ENCODE peak calls at places on chromosomes 5 and 9, in nine cellular contexts. F is activated CD8-positive, alpha-beta T cell treated with anti-CD3 and anti-CD28 coated beads for 36 hours; Z is GM13976; T is ELR; V is left ventricle myocardium inferior; A is NCI-H524 treated with DMSO at 0.1 percent for 48 hours; J is Daoy; O is stromal cell of bone marrow; R is stimulated activated CD4-positive, alpha-beta T cell treated with anti-CD3 and anti-CD28 coated beads, Interleukin-1b, Interleukin-23, amount 100 ng/mL, for 4 hours. P is an unnamed sample.
A peak's percentile ranks its signal among the peaks of the same experiment; 100 is the strongest.

GRCh38 chr9:15965246-15965745 is 412.5 kb downstream of the CCDC171 start:
- DNase-seq in F (no peak), O (no peak), R (no peak), V (no peak), J (no peak), A (no peak), T (no peak), Z (no peak), P (no peak)

GRCh38 chr9:129394011-129394919 is 216.2 kb upstream of the IER5L start:
- DNase-seq in R (no peak), T (no peak), O (no peak), Z (no peak), V (no peak), F (no peak), A (peak; percentile 49), J (no peak), P (peak; percentile 35)

GRCh38 chr9:94921072-94921471 is 194.6 kb downstream of the AOPEP start:
- DNase-seq in R (no peak), Z (no peak), T (peak; percentile 86), F (no peak), A (no peak), V (no peak), O (no peak), J (peak; percentile 90), P (peak; percentile 87)

GRCh38 chr5:27818888-27819287 is 780.5 kb upstream of the CDH9 start:
- DNase-seq in T (peak; percentile 14), V (no peak), Z (no peak), R (no peak), F (no peak), J (no peak), O (no peak), A (no peak), P (no peak)

GRCh38 chr5:171122372-171122771 is 186.7 kb upstream of the TLX3 start:
- DNase-seq in A (no peak), Z (no peak), F (no peak), V (no peak), J (peak; percentile 37), T (no peak), O (no peak), R (no peak), P (no peak)

GRCh38 chr9:90847971-90848370 is 46.4 kb downstream of the SYK start:
- DNase-seq in Z (no peak), F (no peak), R (no peak), O (no peak), J (no peak), V (no peak), T (no peak), A (no peak), P (no peak)

GRCh38 chr5:23507278-23507685 is at the start of gene PRDM9:
- DNase-seq in J (peak; percentile 34), Z (peak; percentile 21), O (peak; percentile 0), R (peak; percentile 7), A (peak; percentile 91), V (peak; percentile 62), F (peak; percentile 1), T (no peak), P (peak; percentile 84)

GRCh38 chr9:97705354-97705950 is 8.3 kb upstream of the XPA start:
- DNase-seq in T (peak; percentile 25), R (no peak), O (peak; percentile 31), F (no peak), J (peak; percentile 54), Z (no peak), A (no peak), V (no peak), P (no peak)

GRCh38 chr9:106718996-106719395 is 144.0 kb upstream of the ZNF462 start:
- DNase-seq in F (no peak), R (no peak), A (no peak), V (no peak), J (peak; percentile 33), O (no peak), Z (no peak), T (peak; percentile 46), P (no peak)

GRCh38 chr9:98570663-98571440 is 137.9 kb downstream of the GABBR2 start:
- DNase-seq in T (no peak), F (no peak), Z (no peak), R (no peak), J (no peak), V (no peak), O (no peak), A (no peak), P (no peak)

GRCh38 chr9:120882935-120883607 is 6.1 kb upstream of the PHF19 start:
- DNase-seq in V (no peak), O (no peak), J (no peak), Z (no peak), A (no peak), R (no peak), F (no peak), T (no peak), P (no peak)

GRCh38 chr5:34497031-34497808 is 158.9 kb upstream of the RAI14 start:
- DNase-seq in Z (no peak), T (no peak), F (no peak), O (peak; percentile 53), R (no peak), J (no peak), A (no peak), V (peak; percentile 75), P (peak; percentile 91)

GRCh38 chr9:136399176-136400037 is 563 bp downstream of the SNAPC4 start:
- DNase-seq in R (peak; percentile 44), O (no peak), J (peak; percentile 51), Z (peak; percentile 71), F (peak; percentile 48), T (peak; percentile 47), A (no peak), V (no peak), P (no peak)

GRCh38 chr9:81397735-81398381 is 291.5 kb downstream of the TLE1 start:
- DNase-seq in V (no peak), O (no peak), R (no peak), A (no peak), Z (no peak), J (no peak), T (no peak), F (no peak), P (no peak)

GRCh38 chr9:113631811-113632665 is 168.5 kb downstream of the RGS3 start:
- DNase-seq in V (no peak), F (no peak), T (peak; percentile 74), R (no peak), J (no peak), Z (no peak), O (no peak), A (no peak), P (no peak)

GRCh38 chr9:127128341-127129072 is 6.1 kb upstream of the ANGPTL2 start:
- DNase-seq in Z (no peak), F (no peak), T (peak; percentile 41), V (peak; percentile 79), O (peak; percentile 93), J (peak; percentile 19), A (peak; percentile 85), R (no peak), P (peak; percentile 87)

GRCh38 chr5:112418412-112419049 is 546 bp downstream of the EPB41L4A start:
- DNase-seq in F (peak; percentile 3), R (no peak), A (no peak), V (peak; percentile 14), O (no peak), J (peak; percentile 34), T (no peak), Z (peak; percentile 9), P (no peak)

P was measured in aorta.